ENCODE peak calls at places on chromosomes 5 and 9, in six cellular contexts. V is head of caudate nucleus; N is uterus; S is adipocyte; O is CD4-positive, alpha-beta T cell; P is activated CD4-positive, alpha-beta T cell treated with anti-CD3 and anti-CD28 coated beads, Interleukin-2, amount 50 U/mL, for 1 hour. A is an unnamed sample.
A peak's percentile ranks its signal among the peaks of the same experiment; 100 is the strongest.

GRCh38 chr9:128005938-128006337 is 25.1 kb upstream of the EEIG1 start:
- DNase-seq in P (no peak), S (no peak), O (no peak), N (peak; percentile 62), V (no peak), A (no peak)

GRCh38 chr9:130871395-130872057 is 25.1 kb downstream of the QRFP start:
- DNase-seq in P (no peak), V (no peak), N (no peak), S (no peak), O (no peak), A (no peak)

GRCh38 chr5:154260224-154260859 is 69.8 kb downstream of the GALNT10 start:
- DNase-seq in N (no peak), O (no peak), V (no peak), S (peak; percentile 65), P (no peak), A (no peak)

GRCh38 chr5:109987970-109988369 is 298.2 kb downstream of the MAN2A1 start:
- DNase-seq in S (no peak), N (no peak), P (no peak), O (no peak), V (no peak), A (no peak)

GRCh38 chr9:85729882-85730281 is 11.9 kb downstream of the AGTPBP1 start:
- DNase-seq in S (no peak), V (no peak), O (no peak), P (no peak), N (no peak), A (no peak)

GRCh38 chr9:21160178-21160577 is 6.3 kb downstream of the IFNA21 start:
- DNase-seq in P (no peak), N (no peak), O (no peak), V (no peak), S (no peak), A (no peak)

GRCh38 chr5:77086611-77087483 is at the start of gene ZBED3:
- DNase-seq in N (peak; percentile 78), V (peak; percentile 85), S (peak; percentile 81), P (peak; percentile 46), O (peak; percentile 31), A (peak; percentile 80)

GRCh38 chr9:114016629-114017423 is 61.3 kb downstream of the AMBP start:
- DNase-seq in P (no peak), N (peak; percentile 7), V (no peak), S (no peak), O (no peak), A (no peak)

GRCh38 chr5:170278611-170279500 is 18.7 kb downstream of the LCP2 start:
- DNase-seq in V (no peak), S (no peak), N (no peak), O (peak; percentile 83), P (peak; percentile 81), A (peak; percentile 100)

GRCh38 chr9:127875306-127875966 is 2.0 kb downstream of the AK1 start:
- DNase-seq in O (no peak), V (no peak), S (peak; percentile 76), P (no peak), N (no peak), A (no peak)

A was measured in Jurkat, Clone E6-1.